ENCODE peak calls at places on chromosomes 11 and 22, in seven cellular contexts. One of them, this sample, is unnamed.

GRCh38 chr22:43218786-43219185 is 31.9 kb upstream of the TTLL12 start:
- DNase-seq in heart left ventricle: no peak
- DNase-seq in HTR-8/SVneo: no peak
- DNase-seq in activated naive CD4-positive, alpha-beta T cell treated with anti-CD3 and anti-CD28 coated beads, Interleukin-2, amount 10 ng/mL, durations not matched to agents 7 days and 5 days: no peak
- DNase-seq in DND-41: no peak
- DNase-seq in cardiac muscle cell: no peak
- DNase-seq in thyroid gland: no peak
- DNase-seq in this sample: no peak

GRCh38 chr11:20670932-20671403 is 1.6 kb downstream of the NELL1 start:
- DNase-seq in heart left ventricle: no peak
- DNase-seq in thyroid gland: no peak
- DNase-seq in activated naive CD4-positive, alpha-beta T cell treated with anti-CD3 and anti-CD28 coated beads, Interleukin-2, amount 10 ng/mL, durations not matched to agents 7 days and 5 days: no peak
- DNase-seq in HTR-8/SVneo: no peak
- DNase-seq in DND-41: no peak
- DNase-seq in cardiac muscle cell: no peak
- DNase-seq in this sample: no peak

GRCh38 chr11:120199613-120200012 is 11.2 kb upstream of the OAF start:
- DNase-seq in cardiac muscle cell: no peak
- DNase-seq in heart left ventricle: no peak
- DNase-seq in activated naive CD4-positive, alpha-beta T cell treated with anti-CD3 and anti-CD28 coated beads, Interleukin-2, amount 10 ng/mL, durations not matched to agents 7 days and 5 days: no peak
- DNase-seq in DND-41: no peak
- DNase-seq in HTR-8/SVneo: no peak
- DNase-seq in thyroid gland: no peak
- DNase-seq in this sample: no peak

GRCh38 chr11:6911378-6911777 is 9.4 kb upstream of the OR2D3 start:
- DNase-seq in heart left ventricle: no peak
- DNase-seq in HTR-8/SVneo: no peak
- DNase-seq in DND-41: no peak
- DNase-seq in cardiac muscle cell: no peak
- DNase-seq in activated naive CD4-positive, alpha-beta T cell treated with anti-CD3 and anti-CD28 coated beads, Interleukin-2, amount 10 ng/mL, durations not matched to agents 7 days and 5 days: no peak
- DNase-seq in thyroid gland: no peak
- DNase-seq in this sample: no peak

GRCh38 chr22:23509571-23510302 is 70.4 kb downstream of the IGLL1 start:
- DNase-seq in DND-41: no peak
- DNase-seq in thyroid gland: peak
- DNase-seq in activated naive CD4-positive, alpha-beta T cell treated with anti-CD3 and anti-CD28 coated beads, Interleukin-2, amount 10 ng/mL, durations not matched to agents 7 days and 5 days: no peak
- DNase-seq in cardiac muscle cell: peak
- DNase-seq in HTR-8/SVneo: no peak
- DNase-seq in heart left ventricle: no peak
- DNase-seq in this sample: no peak

GRCh38 chr11:66912361-66912760 is 45.8 kb downstream of the PC start:
- DNase-seq in activated naive CD4-positive, alpha-beta T cell treated with anti-CD3 and anti-CD28 coated beads, Interleukin-2, amount 10 ng/mL, durations not matched to agents 7 days and 5 days: no peak
- DNase-seq in thyroid gland: no peak
- DNase-seq in cardiac muscle cell: no peak
- DNase-seq in HTR-8/SVneo: no peak
- DNase-seq in heart left ventricle: no peak
- DNase-seq in DND-41: no peak
- DNase-seq in this sample: no peak

GRCh38 chr22:24134090-24134846 is 47.0 kb upstream of the SUSD2 start:
- DNase-seq in HTR-8/SVneo: no peak
- DNase-seq in heart left ventricle: no peak
- DNase-seq in DND-41: peak
- DNase-seq in thyroid gland: peak
- DNase-seq in activated naive CD4-positive, alpha-beta T cell treated with anti-CD3 and anti-CD28 coated beads, Interleukin-2, amount 10 ng/mL, durations not matched to agents 7 days and 5 days: peak
- DNase-seq in cardiac muscle cell: peak
- DNase-seq in this sample: no peak

GRCh38 chr11:111435046-111435698 is 56.1 kb upstream of the POU2AF1 start:
- DNase-seq in HTR-8/SVneo: no peak
- DNase-seq in heart left ventricle: no peak
- DNase-seq in DND-41: no peak
- DNase-seq in thyroid gland: peak
- DNase-seq in activated naive CD4-positive, alpha-beta T cell treated with anti-CD3 and anti-CD28 coated beads, Interleukin-2, amount 10 ng/mL, durations not matched to agents 7 days and 5 days: no peak
- DNase-seq in cardiac muscle cell: no peak
- DNase-seq in this sample: no peak

GRCh38 chr11:93188726-93189125 is 9.1 kb downstream of the SLC36A4 start:
- DNase-seq in HTR-8/SVneo: no peak
- DNase-seq in cardiac muscle cell: no peak
- DNase-seq in thyroid gland: no peak
- DNase-seq in DND-41: no peak
- DNase-seq in heart left ventricle: no peak
- DNase-seq in activated naive CD4-positive, alpha-beta T cell treated with anti-CD3 and anti-CD28 coated beads, Interleukin-2, amount 10 ng/mL, durations not matched to agents 7 days and 5 days: no peak
- DNase-seq in this sample: no peak

GRCh38 chr22:41482319-41482935 is 13.5 kb downstream of the ACO2 start:
- DNase-seq in activated naive CD4-positive, alpha-beta T cell treated with anti-CD3 and anti-CD28 coated beads, Interleukin-2, amount 10 ng/mL, durations not matched to agents 7 days and 5 days: no peak
- DNase-seq in cardiac muscle cell: no peak
- DNase-seq in thyroid gland: no peak
- DNase-seq in HTR-8/SVneo: no peak
- DNase-seq in DND-41: no peak
- DNase-seq in heart left ventricle: no peak
- DNase-seq in this sample: no peak

GRCh38 chr11:110077866-110078325 is 15.3 kb upstream of the ZC3H12C start:
- DNase-seq in DND-41: no peak
- DNase-seq in heart left ventricle: no peak
- DNase-seq in activated naive CD4-positive, alpha-beta T cell treated with anti-CD3 and anti-CD28 coated beads, Interleukin-2, amount 10 ng/mL, durations not matched to agents 7 days and 5 days: no peak
- DNase-seq in thyroid gland: no peak
- DNase-seq in cardiac muscle cell: no peak
- DNase-seq in HTR-8/SVneo: peak
- DNase-seq in this sample: no peak

GRCh38 chr11:61690706-61691377 is 10.7 kb downstream of the DAGLA start:
- DNase-seq in HTR-8/SVneo: no peak
- DNase-seq in heart left ventricle: no peak
- DNase-seq in DND-41: no peak
- DNase-seq in activated naive CD4-positive, alpha-beta T cell treated with anti-CD3 and anti-CD28 coated beads, Interleukin-2, amount 10 ng/mL, durations not matched to agents 7 days and 5 days: no peak
- DNase-seq in cardiac muscle cell: no peak
- DNase-seq in thyroid gland: no peak
- DNase-seq in this sample: no peak

GRCh38 chr11:16126361-16126760 is 230.0 kb downstream of the SOX6 start:
- DNase-seq in activated naive CD4-positive, alpha-beta T cell treated with anti-CD3 and anti-CD28 coated beads, Interleukin-2, amount 10 ng/mL, durations not matched to agents 7 days and 5 days: no peak
- DNase-seq in DND-41: no peak
- DNase-seq in cardiac muscle cell: no peak
- DNase-seq in HTR-8/SVneo: no peak
- DNase-seq in thyroid gland: no peak
- DNase-seq in heart left ventricle: no peak
- DNase-seq in this sample: no peak